ENCODE peak calls at places on chromosomes 1 and 21, in six cellular contexts. One of them, this sample, is unnamed.

GRCh38 chr1:221961532-221962292 is 219.8 kb upstream of the DUSP10 start:
- DNase-seq in endothelial cell of umbilical vein: no peak
- DNase-seq in breast epithelium: no peak
- DNase-seq in activated CD4-positive, alpha-beta T cell treated with anti-CD3 and anti-CD28 coated beads for 36 hours: peak; percentile 72
- DNase-seq in ELR: peak; percentile 90
- DNase-seq in NCI-H1930: no peak
- DNase-seq in this sample: peak; percentile 40

GRCh38 chr21:35014302-35015044 is 34.6 kb downstream of the RUNX1 start:
- DNase-seq in breast epithelium: no peak
- DNase-seq in activated CD4-positive, alpha-beta T cell treated with anti-CD3 and anti-CD28 coated beads for 36 hours: no peak
- DNase-seq in endothelial cell of umbilical vein: peak; percentile 8
- DNase-seq in NCI-H1930: no peak
- DNase-seq in ELR: peak; percentile 51
- DNase-seq in this sample: peak; percentile 12

GRCh38 chr1:113118266-113118665 is 45.3 kb downstream of the LRIG2 start:
- DNase-seq in ELR: no peak
- DNase-seq in NCI-H1930: no peak
- DNase-seq in breast epithelium: no peak
- DNase-seq in activated CD4-positive, alpha-beta T cell treated with anti-CD3 and anti-CD28 coated beads for 36 hours: no peak
- DNase-seq in endothelial cell of umbilical vein: no peak
- DNase-seq in this sample: no peak

GRCh38 chr1:183580281-183580682 is 10.0 kb downstream of the NCF2 start:
- DNase-seq in NCI-H1930: no peak
- DNase-seq in breast epithelium: no peak
- DNase-seq in endothelial cell of umbilical vein: peak; percentile 49
- DNase-seq in activated CD4-positive, alpha-beta T cell treated with anti-CD3 and anti-CD28 coated beads for 36 hours: peak; percentile 46
- DNase-seq in ELR: peak; percentile 57
- DNase-seq in this sample: peak; percentile 89

GRCh38 chr1:61967750-61968149 is 225.5 kb downstream of the PATJ start:
- DNase-seq in activated CD4-positive, alpha-beta T cell treated with anti-CD3 and anti-CD28 coated beads for 36 hours: no peak
- DNase-seq in NCI-H1930: no peak
- DNase-seq in endothelial cell of umbilical vein: no peak
- DNase-seq in breast epithelium: no peak
- DNase-seq in ELR: no peak
- DNase-seq in this sample: no peak

GRCh38 chr1:230694464-230694863 is 19.5 kb downstream of the AGT start:
- DNase-seq in ELR: no peak
- DNase-seq in breast epithelium: no peak
- DNase-seq in endothelial cell of umbilical vein: no peak
- DNase-seq in activated CD4-positive, alpha-beta T cell treated with anti-CD3 and anti-CD28 coated beads for 36 hours: no peak
- DNase-seq in NCI-H1930: no peak
- DNase-seq in this sample: no peak

GRCh38 chr1:12615916-12616708 is 1.9 kb downstream of the DHRS3 start:
- DNase-seq in endothelial cell of umbilical vein: peak; percentile 65
- DNase-seq in activated CD4-positive, alpha-beta T cell treated with anti-CD3 and anti-CD28 coated beads for 36 hours: peak; percentile 38
- DNase-seq in breast epithelium: peak; percentile 76
- DNase-seq in NCI-H1930: no peak
- DNase-seq in ELR: peak; percentile 64
- DNase-seq in this sample: peak; percentile 66

GRCh38 chr1:67687649-67688048 is 2.6 kb downstream of the GADD45A start:
- DNase-seq in ELR: peak; percentile 90
- DNase-seq in activated CD4-positive, alpha-beta T cell treated with anti-CD3 and anti-CD28 coated beads for 36 hours: no peak
- DNase-seq in NCI-H1930: no peak
- DNase-seq in endothelial cell of umbilical vein: no peak
- DNase-seq in breast epithelium: no peak
- DNase-seq in this sample: peak; percentile 49

GRCh38 chr1:93349231-93350135 is 3.8 kb downstream of the DR1 start:
- DNase-seq in NCI-H1930: no peak
- DNase-seq in endothelial cell of umbilical vein: peak; percentile 29
- DNase-seq in breast epithelium: no peak
- DNase-seq in ELR: peak; percentile 30
- DNase-seq in activated CD4-positive, alpha-beta T cell treated with anti-CD3 and anti-CD28 coated beads for 36 hours: no peak
- DNase-seq in this sample: no peak

GRCh38 chr21:28235169-28235892 is 757.3 kb downstream of the LTN1 start:
- DNase-seq in ELR: peak; percentile 31
- DNase-seq in activated CD4-positive, alpha-beta T cell treated with anti-CD3 and anti-CD28 coated beads for 36 hours: no peak
- DNase-seq in NCI-H1930: no peak
- DNase-seq in endothelial cell of umbilical vein: peak; percentile 12
- DNase-seq in breast epithelium: no peak
- DNase-seq in this sample: no peak

GRCh38 chr1:246567258-246568235 is 1.3 kb downstream of the CNST start:
- DNase-seq in endothelial cell of umbilical vein: peak; percentile 72
- DNase-seq in NCI-H1930: no peak
- DNase-seq in ELR: peak; percentile 91
- DNase-seq in activated CD4-positive, alpha-beta T cell treated with anti-CD3 and anti-CD28 coated beads for 36 hours: no peak
- DNase-seq in breast epithelium: no peak
- DNase-seq in this sample: no peak

GRCh38 chr1:24915819-24916602 is 14.1 kb downstream of the RUNX3 start:
- DNase-seq in activated CD4-positive, alpha-beta T cell treated with anti-CD3 and anti-CD28 coated beads for 36 hours: no peak
- DNase-seq in endothelial cell of umbilical vein: no peak
- DNase-seq in breast epithelium: no peak
- DNase-seq in ELR: no peak
- DNase-seq in NCI-H1930: no peak
- DNase-seq in this sample: no peak

GRCh38 chr1:91124989-91125417 is 103.2 kb upstream of the ZNF644 start:
- DNase-seq in endothelial cell of umbilical vein: no peak
- DNase-seq in NCI-H1930: no peak
- DNase-seq in ELR: no peak
- DNase-seq in breast epithelium: no peak
- DNase-seq in activated CD4-positive, alpha-beta T cell treated with anti-CD3 and anti-CD28 coated beads for 36 hours: peak; percentile 66
- DNase-seq in this sample: no peak

GRCh38 chr1:205590777-205591513 is 40.9 kb downstream of the ELK4 start:
- DNase-seq in activated CD4-positive, alpha-beta T cell treated with anti-CD3 and anti-CD28 coated beads for 36 hours: no peak
- DNase-seq in breast epithelium: no peak
- DNase-seq in NCI-H1930: no peak
- DNase-seq in ELR: no peak
- DNase-seq in endothelial cell of umbilical vein: no peak
- DNase-seq in this sample: no peak

GRCh38 chr1:41476807-41477361 is 7.6 kb downstream of the EDN2 start:
- DNase-seq in breast epithelium: no peak
- DNase-seq in NCI-H1930: no peak
- DNase-seq in ELR: no peak
- DNase-seq in endothelial cell of umbilical vein: no peak
- DNase-seq in activated CD4-positive, alpha-beta T cell treated with anti-CD3 and anti-CD28 coated beads for 36 hours: no peak
- DNase-seq in this sample: no peak

GRCh38 chr1:30723296-30723897 is at the start of gene MATN1:
- DNase-seq in endothelial cell of umbilical vein: no peak
- DNase-seq in ELR: no peak
- DNase-seq in activated CD4-positive, alpha-beta T cell treated with anti-CD3 and anti-CD28 coated beads for 36 hours: no peak
- DNase-seq in NCI-H1930: no peak
- DNase-seq in breast epithelium: no peak
- DNase-seq in this sample: no peak

GRCh38 chr1:161307230-161307768 is 2.5 kb downstream of the MPZ start:
- DNase-seq in endothelial cell of umbilical vein: peak; percentile 61
- DNase-seq in breast epithelium: no peak
- DNase-seq in ELR: peak; percentile 65
- DNase-seq in NCI-H1930: no peak
- DNase-seq in activated CD4-positive, alpha-beta T cell treated with anti-CD3 and anti-CD28 coated beads for 36 hours: peak; percentile 18
- DNase-seq in this sample: peak; percentile 17

GRCh38 chr1:61742620-61743431 is 546 bp downstream of the PATJ start:
- DNase-seq in endothelial cell of umbilical vein: peak; percentile 49
- DNase-seq in activated CD4-positive, alpha-beta T cell treated with anti-CD3 and anti-CD28 coated beads for 36 hours: no peak
- DNase-seq in ELR: peak; percentile 47
- DNase-seq in NCI-H1930: peak; percentile 60
- DNase-seq in breast epithelium: no peak
- DNase-seq in this sample: peak; percentile 41

GRCh38 chr1:157984469-157984868 is 9.0 kb upstream of the KIRREL1 start:
- DNase-seq in activated CD4-positive, alpha-beta T cell treated with anti-CD3 and anti-CD28 coated beads for 36 hours: no peak
- DNase-seq in ELR: no peak
- DNase-seq in endothelial cell of umbilical vein: no peak
- DNase-seq in NCI-H1930: no peak
- DNase-seq in breast epithelium: no peak
- DNase-seq in this sample: no peak

GRCh38 chr1:27574001-27574781 is 29.8 kb downstream of the AHDC1 start:
- DNase-seq in breast epithelium: no peak
- DNase-seq in NCI-H1930: no peak
- DNase-seq in ELR: no peak
- DNase-seq in endothelial cell of umbilical vein: no peak
- DNase-seq in activated CD4-positive, alpha-beta T cell treated with anti-CD3 and anti-CD28 coated beads for 36 hours: no peak
- DNase-seq in this sample: no peak

This sample was measured in lung microvascular endothelial cell.